ENCODE peak calls at places on chromosomes 7 and 10, in nine cellular contexts. X is heart right ventricle, E is astrocyte of the cerebellum, J is psoas muscle, F is heart left ventricle, P is lower lobe of right lung, B is WERI-Rb-1, M is MM.1S, V is fibroblast of lung. Q is an unnamed sample.

GRCh38 chr10:79116363-79116762 is 47.6 kb downstream of the ZMIZ1 start:
- DNase-seq in P (no peak), X (no peak), M (no peak), E (no peak), V (no peak), J (no peak), F (no peak), B (no peak), Q (no peak)

GRCh38 chr10:122939819-122940543 is 14.0 kb downstream of the C10orf88 start:
- DNase-seq in M (no peak), E (peak), X (no peak), F (no peak), B (no peak), P (no peak), V (peak), J (no peak), Q (no peak)

GRCh38 chr7:98352621-98353020 is 48.3 kb downstream of the BAIAP2L1 start:
- DNase-seq in E (no peak), V (peak), F (no peak), M (no peak), J (no peak), P (no peak), X (no peak), B (no peak), Q (no peak)

GRCh38 chr7:22319424-22320403 is 37.2 kb downstream of the RAPGEF5 start:
- DNase-seq in F (no peak), X (no peak), M (no peak), B (peak), P (no peak), J (no peak), V (no peak), E (no peak), Q (no peak)

GRCh38 chr7:87336136-87336535 is 9.3 kb upstream of the CROT start:
- DNase-seq in J (no peak), F (no peak), V (no peak), P (no peak), E (no peak), X (no peak), B (no peak), M (no peak), Q (no peak)

GRCh38 chr10:65602182-65602865 is 1323.5 kb upstream of the LRRTM3 start:
- DNase-seq in E (no peak), V (no peak), J (no peak), M (peak), X (no peak), F (no peak), B (no peak), P (no peak), Q (no peak)

GRCh38 chr10:119250641-119251314 is 43.4 kb downstream of the GRK5 start:
- DNase-seq in J (no peak), E (peak), M (no peak), B (no peak), P (no peak), V (peak), F (no peak), X (no peak), Q (no peak)

GRCh38 chr7:1268866-1269265 is 36.2 kb downstream of the UNCX start:
- DNase-seq in B (no peak), P (no peak), F (no peak), J (no peak), X (no peak), E (no peak), M (no peak), V (no peak), Q (no peak)

GRCh38 chr10:104406715-104407517 is 53.3 kb downstream of the CFAP58 start:
- DNase-seq in V (peak), P (no peak), F (no peak), B (no peak), M (no peak), X (no peak), E (peak), J (no peak), Q (no peak)

GRCh38 chr7:148242271-148242801 is 348.2 kb upstream of the C7orf33 start:
- DNase-seq in B (peak), E (peak), F (no peak), X (no peak), P (no peak), J (no peak), V (peak), M (peak), Q (no peak)

GRCh38 chr10:79438021-79438698 is 7.3 kb downstream of the ZCCHC24 start:
- DNase-seq in V (peak), E (no peak), J (no peak), X (no peak), F (no peak), M (no peak), P (no peak), B (no peak), Q (no peak)

GRCh38 chr7:130940907-130941306 is 206.9 kb upstream of the KLF14 start:
- DNase-seq in M (no peak), X (no peak), F (no peak), P (no peak), V (peak), E (no peak), B (no peak), J (no peak), Q (no peak)

GRCh38 chr7:99693427-99694200 is 13.8 kb upstream of the CYP3A5 start:
- DNase-seq in J (no peak), V (no peak), P (peak), B (no peak), X (no peak), F (no peak), M (no peak), E (no peak), Q (no peak)

GRCh38 chr7:6576024-6576866 is 1.0 kb upstream of the ZDHHC4 start:
- DNase-seq in P (no peak), E (no peak), X (no peak), J (no peak), F (no peak), B (peak), V (no peak), M (no peak), Q (no peak)

GRCh38 chr10:78543749-78544446 is 510.2 kb downstream of the RPS24 start:
- DNase-seq in F (peak), B (peak), X (peak), J (peak), P (no peak), M (no peak), V (peak), E (peak), Q (no peak)

GRCh38 chr10:57168703-57169240 is 807.7 kb upstream of the ZWINT start:
- DNase-seq in J (no peak), M (no peak), X (no peak), V (no peak), P (no peak), B (no peak), F (no peak), E (no peak), Q (no peak)

GRCh38 chr7:8719102-8719501 is 285.7 kb downstream of the NXPH1 start:
- DNase-seq in B (peak), F (no peak), M (no peak), P (no peak), X (no peak), J (no peak), V (no peak), E (no peak), Q (no peak)

GRCh38 chr10:102850025-102850518 is 4.0 kb upstream of the BORCS7 start:
- DNase-seq in V (no peak), P (no peak), E (no peak), X (no peak), M (no peak), F (no peak), J (no peak), B (no peak), Q (no peak)

GRCh38 chr7:125119559-125120115 is 190.0 kb upstream of the POT1 start:
- DNase-seq in F (no peak), E (no peak), P (no peak), X (no peak), B (no peak), V (no peak), M (no peak), J (no peak), Q (no peak)

GRCh38 chr7:92631067-92631829 is 41.1 kb upstream of the FAM133B start:
- DNase-seq in X (no peak), V (no peak), P (no peak), F (no peak), J (no peak), B (no peak), E (no peak), M (no peak), Q (peak)

GRCh38 chr7:46468753-46469356 is 547.8 kb upstream of the IGFBP3 start:
- DNase-seq in J (no peak), B (peak), X (no peak), E (no peak), M (no peak), P (no peak), F (no peak), V (peak), Q (no peak)

GRCh38 chr10:71864861-71865473 is 13.9 kb upstream of the PSAP start:
- DNase-seq in V (peak), X (no peak), P (no peak), M (no peak), B (no peak), J (no peak), E (no peak), F (no peak), Q (no peak)

DNA sequence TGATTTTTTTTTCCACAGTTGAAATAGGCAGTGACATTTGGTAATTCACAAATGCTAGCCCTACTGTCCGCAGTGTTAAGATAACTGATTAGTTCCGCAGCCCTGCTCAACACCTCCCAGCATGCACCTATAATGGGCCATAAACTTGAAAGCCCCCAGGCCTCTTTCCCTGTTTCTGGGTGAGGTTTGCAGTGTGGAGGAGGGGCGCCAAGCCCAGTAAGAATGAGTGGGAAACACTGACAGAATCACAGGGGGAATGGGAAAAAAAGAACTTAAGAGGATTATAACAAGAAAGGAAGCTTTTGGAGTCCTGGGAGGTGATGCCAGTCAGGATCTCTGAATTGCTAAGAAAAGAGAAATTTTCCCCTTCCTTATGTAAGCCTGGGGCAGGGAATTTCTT is 39.6 kb upstream of the SP8 start:
- DNase-seq in M (no peak), F (no peak), P (no peak), E (no peak), J (no peak), X (no peak), V (no peak), B (peak), Q (no peak)
- TF ChIP-seq CTCF in M (no peak), F (no peak), P (no peak), E (no peak), J (no peak), X (no peak), V (no peak), B (no peak), Q (no peak)

GRCh38 chr10:127735723-127736221 is 1.2 kb upstream of the FOXI2 start:
- DNase-seq in X (no peak), M (no peak), F (no peak), B (no peak), P (no peak), E (no peak), V (no peak), J (no peak), Q (no peak)
- H3K4me3 ChIP-seq in X (no peak), M (no peak), F (peak), B (no peak), P (no peak), E (no peak), V (no peak), J (no peak), Q (no peak)

DNA sequence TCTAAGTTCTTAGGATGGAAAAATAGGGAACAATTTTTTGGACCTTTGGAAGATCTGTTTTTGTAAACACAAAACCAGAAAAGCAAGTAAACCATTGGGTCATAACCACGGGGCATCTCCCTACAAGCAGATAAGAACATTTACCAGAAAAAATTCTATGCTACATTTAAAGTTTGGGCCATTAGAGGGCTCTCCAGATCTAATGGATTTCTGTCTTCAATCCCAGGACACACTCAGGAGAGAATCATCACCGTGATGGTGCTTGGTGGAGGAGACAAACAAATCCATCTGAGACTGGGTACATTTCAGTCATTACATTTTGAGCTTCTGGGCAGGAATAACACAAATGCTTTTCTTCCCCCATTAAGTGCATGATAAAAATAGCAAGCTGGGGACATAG is 178.4 kb upstream of the TARP start:
- DNase-seq in M (peak), B (no peak), X (no peak), P (no peak), J (no peak), E (peak), V (peak), F (no peak), Q (no peak)
- TF ChIP-seq CTCF in M (peak), B (peak), X (peak), P (no peak), J (no peak), E (peak), V (peak), F (peak), Q (peak)

DNA sequence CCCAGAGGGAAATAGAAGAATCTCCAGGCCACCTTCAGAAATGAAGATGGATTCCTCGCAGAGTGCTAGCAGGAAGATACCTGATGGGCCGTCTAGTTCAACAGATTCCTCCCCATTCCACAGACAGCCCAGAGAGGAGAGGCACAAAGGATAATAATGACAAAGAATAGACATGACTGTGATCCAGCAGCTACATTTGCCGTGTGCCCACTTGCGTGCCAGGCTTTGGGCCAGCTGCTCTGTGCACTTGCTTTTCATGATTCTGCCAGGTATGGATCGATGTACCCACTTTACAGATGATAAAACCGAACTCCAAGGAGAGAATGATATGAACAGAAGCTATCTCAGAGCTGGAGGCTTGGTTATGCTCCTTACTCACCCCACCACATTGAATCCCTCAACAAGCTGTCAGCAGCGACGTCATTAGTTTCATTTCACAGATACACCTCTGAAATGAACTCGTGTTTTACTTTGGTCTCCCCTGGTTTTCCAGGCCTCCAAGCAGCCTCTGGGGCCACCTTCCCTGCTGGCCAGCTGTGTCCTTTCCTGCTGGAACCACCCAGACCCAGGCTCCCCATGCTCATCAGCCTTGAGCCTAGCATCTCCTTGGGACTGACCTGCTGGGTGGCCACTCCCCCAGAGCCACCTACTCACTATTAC is 11.9 kb upstream of the WDFY4 start:
- DNase-seq in V (no peak), B (no peak), P (no peak), M (no peak), F (no peak), J (no peak), E (no peak), X (no peak), Q (no peak)
- H3K4me3 ChIP-seq in V (no peak), B (no peak), P (no peak), M (no peak), F (no peak), J (no peak), E (no peak), X (no peak), Q (peak)

DNA sequence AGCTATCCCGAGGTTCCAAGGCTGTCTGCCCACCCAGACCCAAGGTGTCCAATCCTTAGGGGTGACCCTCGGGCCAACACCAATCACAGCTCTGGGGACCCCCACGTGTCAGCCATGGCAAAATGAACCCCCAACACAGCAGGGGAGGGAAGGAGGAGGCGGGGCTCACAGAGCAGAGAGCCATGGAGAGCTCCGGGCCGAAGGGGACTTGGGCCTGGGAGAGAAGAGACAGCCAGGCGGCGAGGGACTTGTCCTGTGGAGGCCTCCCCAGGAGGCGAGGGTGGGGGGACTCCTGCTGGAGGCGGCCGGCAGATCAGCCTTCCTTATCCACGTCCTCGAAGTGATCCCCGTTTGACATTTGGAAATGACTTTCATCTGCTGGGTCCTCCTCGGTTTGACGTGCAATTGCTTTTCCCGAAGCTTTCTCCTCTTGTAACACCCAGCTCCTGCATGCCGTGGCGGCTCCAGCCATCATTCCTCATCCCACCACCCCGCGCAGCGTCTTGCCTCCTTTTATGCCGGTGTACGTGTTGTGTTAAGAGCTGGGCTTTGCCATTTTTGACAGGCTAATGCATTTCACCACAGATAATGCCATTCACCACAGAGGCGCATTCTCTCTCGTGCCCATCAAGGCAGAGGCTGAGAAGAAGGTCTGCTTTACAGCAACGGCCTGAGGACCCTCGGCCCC is 337.4 kb downstream of the DNAJB6 start:
- DNase-seq in P (no peak), V (no peak), M (no peak), B (peak), J (no peak), X (no peak), E (no peak), F (no peak), Q (no peak)
- TF ChIP-seq CTCF in P (no peak), V (no peak), M (no peak), B (no peak), J (no peak), X (no peak), E (no peak), F (no peak), Q (no peak)

DNA sequence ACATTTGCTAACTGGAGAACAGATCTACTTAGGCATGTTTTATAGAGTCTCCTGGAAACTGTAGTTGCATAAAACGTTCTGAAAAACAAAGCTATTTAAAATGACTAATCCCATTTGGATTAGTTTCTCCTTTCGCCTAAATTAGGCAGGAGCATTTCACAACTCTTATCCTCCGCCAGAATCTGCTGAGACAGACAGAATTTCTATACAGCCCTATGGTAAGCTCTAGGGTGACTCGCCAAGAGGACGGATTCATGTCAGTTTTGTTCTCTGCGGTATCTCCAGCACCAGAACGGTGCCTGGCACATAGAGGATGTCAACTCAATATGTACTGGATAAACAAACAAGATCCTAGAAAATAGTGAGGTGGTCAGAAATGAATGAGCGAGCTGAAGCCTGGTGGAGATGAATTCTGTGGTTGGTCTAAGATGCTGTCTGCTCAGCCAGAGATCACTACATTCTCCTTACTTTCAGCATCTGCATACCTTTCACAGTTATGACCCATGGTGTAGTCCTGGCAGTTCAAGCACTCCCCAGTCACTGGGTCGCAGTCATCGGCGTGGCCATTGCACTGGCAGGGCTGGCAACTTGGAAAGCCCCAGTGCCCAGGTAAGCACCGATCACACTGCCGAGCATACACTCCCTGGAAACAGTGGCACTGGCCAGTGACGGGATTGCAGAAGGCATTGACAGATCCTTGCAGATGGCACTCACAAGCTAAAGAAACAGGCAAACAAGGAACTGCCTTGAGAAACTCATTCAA is 44.0 kb downstream of the LAMB1 start:
- DNase-seq in M (no peak), F (no peak), B (no peak), E (peak), J (no peak), P (no peak), X (no peak), V (peak), Q (no peak)
- H3K4me3 ChIP-seq in M (no peak), F (no peak), B (no peak), E (no peak), J (no peak), P (no peak), X (no peak), V (no peak), Q (no peak)

GRCh38 chr10:87860156-87860795 is 3.1 kb downstream of the KLLN start:
- DNase-seq in B (peak), J (no peak), E (peak), P (no peak), V (peak), F (no peak), M (peak), X (no peak), Q (peak)
- TF ChIP-seq CTCF in B (peak), J (peak), E (peak), P (peak), V (peak), F (peak), M (peak), X (peak), Q (peak)

Q was measured in GM12864.